ENCODE peak calls at places on chromosome 7, in nine cellular contexts. P, O, Z, G, S, E, L, U and R are unnamed samples.

GRCh38 chr7:106915407-106915806 is 50.3 kb downstream of the PIK3CG start:
- DNase-seq in E (no peak), G (no peak), Z (no peak), O (no peak), S (no peak), L (no peak), P (no peak), U (no peak), R (no peak)

GRCh38 chr7:17598846-17599245 is 300.4 kb downstream of the AHR start:
- DNase-seq in U (no peak), Z (no peak), E (no peak), P (no peak), G (no peak), S (peak; percentile 23), O (no peak), L (no peak), R (no peak)

GRCh38 chr7:36670585-36671431 is 53.5 kb downstream of the AOAH start:
- DNase-seq in S (peak; percentile 62), Z (peak; percentile 80), U (no peak), L (no peak), E (peak; percentile 49), P (peak; percentile 64), G (peak; percentile 27), O (peak; percentile 77), R (peak; percentile 62)

GRCh38 chr7:103988468-103989199 is 824 bp downstream of the RELN start:
- DNase-seq in Z (no peak), E (no peak), G (no peak), L (no peak), U (no peak), P (peak; percentile 2), O (peak; percentile 8), S (no peak), R (no peak)

GRCh38 chr7:5997210-5997808 is 11.5 kb downstream of the PMS2 start:
- DNase-seq in G (peak; percentile 60), Z (peak; percentile 30), E (peak; percentile 56), L (no peak), O (peak; percentile 79), U (peak; percentile 56), P (peak; percentile 73), S (peak; percentile 69), R (peak; percentile 40)

GRCh38 chr7:112550468-112551060 is 69.8 kb downstream of the LSMEM1 start:
- DNase-seq in S (peak; percentile 71), G (peak; percentile 39), P (peak; percentile 73), U (no peak), Z (peak; percentile 68), L (no peak), O (peak; percentile 80), E (peak; percentile 23), R (no peak)

GRCh38 chr7:157457355-157458253 is 120.8 kb downstream of the DNAJB6 start:
- DNase-seq in G (no peak), U (no peak), P (no peak), L (no peak), Z (no peak), E (no peak), O (no peak), S (no peak), R (no peak)

GRCh38 chr7:87128883-87129282 is 23.4 kb upstream of the DMTF1 start:
- DNase-seq in P (no peak), L (no peak), G (no peak), E (no peak), Z (no peak), O (no peak), S (no peak), U (no peak), R (no peak)

GRCh38 chr7:107810626-107811025 is 7.6 kb upstream of the SLC26A3 start:
- DNase-seq in Z (peak; percentile 38), S (no peak), L (no peak), E (no peak), G (no peak), P (no peak), U (no peak), O (no peak), R (no peak)

GRCh38 chr7:151847681-151848081 is 29.2 kb downstream of the PRKAG2 start:
- DNase-seq in P (no peak), O (peak; percentile 26), S (no peak), L (no peak), G (no peak), U (no peak), Z (no peak), E (no peak), R (no peak)

DNA sequence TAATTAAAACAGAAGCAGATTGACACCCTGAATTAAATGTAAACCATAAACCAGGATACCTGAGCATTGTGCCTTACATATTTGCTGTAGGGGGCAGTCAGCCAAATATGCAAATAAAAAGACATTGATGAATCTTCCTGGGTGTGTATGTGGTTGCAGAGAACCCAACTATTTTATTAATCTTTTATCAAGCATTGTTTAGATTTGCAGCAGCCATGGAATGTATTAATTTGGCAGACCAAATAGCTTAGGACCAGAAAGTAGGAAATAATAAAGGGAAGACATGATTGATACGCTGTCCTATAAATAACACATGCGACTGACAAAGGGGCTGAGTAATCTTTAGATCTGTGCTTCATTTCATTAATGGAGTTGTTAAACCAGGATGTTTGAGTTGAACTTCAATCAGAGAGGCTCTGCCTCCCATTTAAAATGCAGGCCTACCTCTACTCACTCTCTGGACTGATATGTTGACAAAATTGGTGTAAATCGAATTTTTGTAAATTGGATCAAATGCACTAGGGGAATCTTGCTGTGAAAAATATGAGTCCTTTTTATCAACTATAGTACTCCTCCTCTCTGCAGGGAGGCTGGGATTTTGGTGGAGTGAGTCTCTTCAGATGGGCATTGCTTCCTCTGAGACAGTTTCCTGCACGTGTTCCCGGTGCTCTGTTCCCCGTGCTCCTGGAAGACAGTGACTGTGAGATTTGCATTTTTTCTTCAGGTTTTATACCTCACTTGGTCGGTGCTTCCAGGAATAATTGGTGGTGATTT is 11.8 kb downstream of the AUTS2 start:
- DNase-seq in G (no peak), O (no peak), P (no peak), Z (no peak), L (no peak), E (no peak), S (no peak), U (no peak), R (no peak)
- H3K4me1 ChIP-seq in G (peaks cover 24% of the 10 kb centered on the region), O (peaks cover 12% of the 10 kb centered on the region), P (peaks cover 7% of the 10 kb centered on the region), Z (no peaks in the 10 kb centered on the region), L (no peaks in the 10 kb centered on the region), E (peaks cover 6% of the 10 kb centered on the region), S (no peaks in the 10 kb centered on the region), U (peaks cover 5% of the 10 kb centered on the region), R (no peaks in the 10 kb centered on the region)

GRCh38 chr7:55108818-55109217 is 90.0 kb downstream of the EGFR start:
- DNase-seq in Z (no peak), S (no peak), O (no peak), E (no peak), L (no peak), G (no peak), P (no peak), U (no peak), R (no peak)
- H3K27ac ChIP-seq in Z (no peak overlapping the region), S (no peak overlapping the region), O (no peak overlapping the region), E (no peak overlapping the region), L (no peak overlapping the region), G (no peak overlapping the region), P (peak overlapping the region; percentile 33), U (no peak overlapping the region), R (no peak overlapping the region)

GRCh38 chr7:2807846-2808772 is 36.0 kb downstream of the GNA12 start:
- DNase-seq in P (no peak), S (peak; percentile 68), Z (no peak), U (no peak), G (no peak), O (no peak), E (no peak), L (no peak), R (no peak)
- H3K4me3 ChIP-seq in P (no peak overlapping the region), S (no peak overlapping the region), Z (no peak overlapping the region), U (peak overlapping the region; percentile 15), G (no peak overlapping the region), O (no peak overlapping the region), E (no peak overlapping the region), L (no peak overlapping the region), R (no peak overlapping the region)

GRCh38 chr7:137953043-137953691 is 48.7 kb downstream of the CREB3L2 start:
- DNase-seq in G (no peak), O (peak; percentile 37), P (no peak), L (no peak), Z (no peak), U (no peak), S (peak; percentile 98), E (no peak), R (no peak)

GRCh38 chr7:137951700-137952099 is 50.2 kb downstream of the CREB3L2 start:
- DNase-seq in L (no peak), O (no peak), E (no peak), Z (no peak), S (no peak), G (no peak), P (no peak), U (no peak), R (no peak)

GRCh38 chr7:137953692-137954470 is 48.0 kb downstream of the CREB3L2 start:
- DNase-seq in L (no peak), S (peak; percentile 84), P (peak; percentile 90), G (no peak), Z (peak; percentile 53), U (no peak), E (no peak), O (peak; percentile 60), R (no peak)

GRCh38 chr7:137950967-137951366 is 50.9 kb downstream of the CREB3L2 start:
- DNase-seq in U (no peak), E (no peak), O (no peak), L (no peak), Z (no peak), P (no peak), G (no peak), S (no peak), R (no peak)

DNA sequence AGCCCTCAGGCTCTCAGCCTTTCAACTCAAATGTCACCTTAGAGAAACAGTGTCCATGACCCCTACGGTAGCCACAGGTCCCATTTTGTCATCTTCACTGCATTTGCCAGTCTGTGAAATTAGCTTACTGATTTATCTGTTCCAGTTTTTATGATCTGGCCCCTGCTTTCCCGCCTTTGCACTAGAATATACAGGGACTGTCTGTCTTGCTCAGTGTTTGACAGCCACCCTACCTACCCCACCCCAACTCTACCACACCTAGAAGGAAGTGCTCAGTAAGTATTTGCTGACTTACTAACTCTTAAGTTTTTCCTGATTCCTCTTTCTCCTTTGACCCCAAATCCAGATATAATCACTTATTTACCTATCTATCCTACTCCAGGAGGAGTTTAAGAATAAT is 49.5 kb downstream of the CREB3L2 start:
- DNase-seq in S (no peak), P (peak; percentile 23), O (no peak), L (no peak), E (no peak), Z (no peak), U (no peak), G (no peak), R (no peak)
- H3K4me1 ChIP-seq in S (peaks cover 20% of the 10 kb centered on the region), P (peaks cover 78% of the 10 kb centered on the region), O (peaks cover 78% of the 10 kb centered on the region), L (peaks cover 51% of the 10 kb centered on the region), E (peaks cover 82% of the 10 kb centered on the region), Z (peaks cover 24% of the 10 kb centered on the region), U (peaks cover 26% of the 10 kb centered on the region), G (peaks cover 79% of the 10 kb centered on the region), R (no peaks in the 10 kb centered on the region)

GRCh38 chr7:150473902-150474301 is 23.5 kb downstream of the GIMAP8 start:
- DNase-seq in P (no peak), G (no peak), S (no peak), Z (no peak), O (no peak), L (no peak), U (no peak), E (no peak), R (no peak)
- H3K27ac ChIP-seq in P (no peak overlapping the region), G (peak overlapping the region; percentile 17), S (no peak overlapping the region), Z (no peak overlapping the region), O (no peak overlapping the region), L (no peak overlapping the region), U (no peak overlapping the region), E (no peak overlapping the region), R (peak overlapping the region; percentile 34)